ENCODE peak calls at places on chromosome 14, in eight cellular contexts. H is brain microvascular endothelial cell, W is astrocyte of the spinal cord, J is fibroblast of lung, X is NB4, V is fibroblast of mammary gland, C is lower leg skin, D is GM06990. O is an unnamed sample.

GRCh38 chr14:74913986-74914573 is 9.0 kb downstream of the RPS6KL1 start:
- DNase-seq in C (peak; percentile 93), J (peak; percentile 58), W (peak; percentile 75), V (peak; percentile 82), H (peak; percentile 62), D (no peak), X (peak; percentile 61), O (no peak)

GRCh38 chr14:95406756-95407155 is 87.0 kb upstream of the CLMN start:
- DNase-seq in C (no peak), H (no peak), J (no peak), D (no peak), W (no peak), V (no peak), X (no peak), O (no peak)

GRCh38 chr14:76181546-76181945 is 29.8 kb downstream of the GPATCH2L start:
- DNase-seq in D (no peak), W (no peak), C (no peak), H (no peak), X (peak; percentile 15), J (no peak), V (peak; percentile 17), O (no peak)

GRCh38 chr14:50984061-50984710 is 39.9 kb upstream of the PYGL start:
- DNase-seq in X (no peak), J (no peak), H (no peak), D (no peak), V (no peak), C (no peak), W (no peak), O (no peak)

GRCh38 chr14:97299661-97300060 is 502.5 kb downstream of the VRK1 start:
- DNase-seq in V (no peak), H (no peak), C (no peak), X (no peak), D (no peak), J (no peak), W (no peak), O (no peak)

GRCh38 chr14:75440733-75441474 is 13.1 kb downstream of the JDP2 start:
- DNase-seq in D (no peak), W (peak; percentile 68), C (no peak), H (no peak), J (peak; percentile 54), X (no peak), V (peak; percentile 95), O (no peak)

GRCh38 chr14:101194356-101195308 is 291.1 kb upstream of the RTL1 start:
- DNase-seq in H (no peak), W (no peak), D (no peak), X (no peak), C (peak; percentile 77), J (no peak), V (no peak), O (no peak)

GRCh38 chr14:75655235-75655634 is 5.4 kb downstream of the ERG28 start:
- DNase-seq in J (no peak), C (no peak), V (no peak), D (no peak), W (no peak), H (no peak), X (no peak), O (no peak)

GRCh38 chr14:59450716-59451115 is 14.5 kb downstream of the GPR135 start:
- DNase-seq in C (no peak), D (no peak), H (no peak), W (no peak), J (no peak), X (no peak), V (no peak), O (no peak)

GRCh38 chr14:97777622-97778021 is 980.4 kb downstream of the VRK1 start:
- DNase-seq in H (no peak), D (no peak), W (no peak), C (no peak), V (no peak), J (no peak), X (no peak), O (no peak)

GRCh38 chr14:93085916-93086315 is 29.8 kb downstream of the ITPK1 start:
- DNase-seq in J (peak; percentile 42), V (no peak), W (no peak), C (no peak), X (no peak), H (no peak), D (no peak), O (no peak)

GRCh38 chr14:92253381-92253894 is 69.5 kb upstream of the SLC24A4 start:
- DNase-seq in J (no peak), H (no peak), V (no peak), D (no peak), C (peak; percentile 72), X (no peak), W (no peak), O (no peak)

GRCh38 chr14:50951032-50951431 is 6.7 kb upstream of the PYGL start:
- DNase-seq in X (no peak), J (no peak), D (no peak), C (no peak), H (no peak), W (no peak), V (no peak), O (no peak)

GRCh38 chr14:22748188-22748587 is 18.3 kb upstream of the OXA1L start:
- DNase-seq in C (no peak), X (no peak), V (no peak), H (no peak), J (no peak), D (no peak), W (no peak), O (no peak)

GRCh38 chr14:52078093-52078492 is 9.2 kb upstream of the NID2 start:
- DNase-seq in J (peak; percentile 72), H (no peak), V (peak; percentile 70), C (no peak), D (no peak), W (no peak), X (no peak), O (no peak)

GRCh38 chr14:30297856-30298255 is 261.1 kb upstream of the G2E3 start:
- DNase-seq in C (no peak), D (no peak), X (no peak), W (no peak), H (no peak), V (no peak), J (no peak), O (no peak)

GRCh38 chr14:101102875-101103274 is 199.4 kb upstream of the RTL1 start:
- DNase-seq in H (no peak), W (no peak), D (no peak), X (no peak), C (no peak), J (peak; percentile 36), V (peak; percentile 27), O (no peak)

GRCh38 chr14:76919811-76920571 is 93.8 kb downstream of the LRRC74A start:
- DNase-seq in V (peak; percentile 56), C (no peak), X (peak; percentile 30), J (peak; percentile 91), W (peak; percentile 88), H (peak; percentile 87), D (no peak), O (no peak)

GRCh38 chr14:75068294-75069020 is 984 bp upstream of the ZC2HC1C start:
- DNase-seq in D (no peak), J (no peak), C (no peak), W (no peak), V (no peak), X (no peak), H (no peak), O (no peak)

GRCh38 chr14:89603938-89604480 is 187.0 kb upstream of the FOXN3 start:
- DNase-seq in W (no peak), X (no peak), V (no peak), H (no peak), D (no peak), C (no peak), J (no peak), O (no peak)

GRCh38 chr14:89249296-89249565 is 167.8 kb downstream of the FOXN3 start:
- DNase-seq in C (no peak), H (no peak), X (no peak), V (no peak), W (no peak), J (peak; percentile 19), D (no peak), O (no peak)

GRCh38 chr14:61927521-61927920 is 165.3 kb downstream of the SNAPC1 start:
- DNase-seq in J (peak; percentile 87), C (no peak), D (no peak), X (no peak), W (peak; percentile 63), H (peak; percentile 62), V (peak; percentile 19), O (peak; percentile 33)

GRCh38 chr14:72869407-72870329 is 24.2 kb downstream of the DPF3 start:
- DNase-seq in D (no peak), H (no peak), X (no peak), J (no peak), C (no peak), W (no peak), V (no peak), O (no peak)

GRCh38 chr14:100775351-100775830 is 48.7 kb downstream of the DLK1 start:
- DNase-seq in C (peak; percentile 25), X (no peak), D (no peak), H (no peak), J (no peak), V (no peak), W (no peak), O (no peak)

GRCh38 chr14:74594021-74594420 is 18.0 kb downstream of the LTBP2 start:
- DNase-seq in C (no peak), V (no peak), J (no peak), X (no peak), W (no peak), D (no peak), H (no peak), O (no peak)

GRCh38 chr14:50768220-50768619 is 62.7 kb downstream of the NIN start:
- DNase-seq in D (no peak), H (no peak), X (no peak), J (no peak), C (no peak), W (no peak), V (no peak), O (no peak)

GRCh38 chr14:102212356-102212755 is 72.7 kb downstream of the WDR20 start:
- DNase-seq in X (no peak), W (no peak), C (no peak), J (no peak), V (no peak), H (no peak), D (no peak), O (no peak)

GRCh38 chr14:64293976-64294671 is at the start of gene ESR2:
- DNase-seq in J (peak; percentile 40), H (peak; percentile 22), X (no peak), W (peak; percentile 51), D (peak; percentile 57), V (peak; percentile 37), C (no peak), O (no peak)
- TF ChIP-seq CTCF in J (peak; percentile 47), H (peak; percentile 66), X (no peak), W (peak; percentile 48), D (peak; percentile 30), V (peak; percentile 29), C (no peak), O (peak; percentile 41)

GRCh38 chr14:37707716-37708115 is 112.3 kb downstream of the TTC6 start:
- DNase-seq in J (peak; percentile 5), H (no peak), D (no peak), C (no peak), V (no peak), W (no peak), X (no peak), O (no peak)
- H3K4me3 ChIP-seq in J (no peak overlapping the region), H (no peak overlapping the region), D (no peak overlapping the region), C (no peak overlapping the region), V (no peak overlapping the region), W (no peak overlapping the region), X (no peak overlapping the region), O (no peak overlapping the region)

GRCh38 chr14:37787879-37788494 is 192.6 kb downstream of the TTC6 start:
- DNase-seq in X (no peak), J (no peak), W (no peak), H (no peak), C (no peak), V (no peak), D (no peak), O (no peak)
- TF ChIP-seq CTCF in X (no peak), J (no peak), W (no peak), H (no peak), C (no peak), V (no peak), D (no peak), O (no peak)

GRCh38 chr14:53946404-53947400 is 9.9 kb downstream of the BMP4 start:
- DNase-seq in D (no peak), W (peak; percentile 46), J (no peak), H (no peak), C (no peak), V (no peak), X (no peak), O (no peak)
- H3K4me3 ChIP-seq in D (no peak overlapping the region), W (peak overlapping the region; percentile 30), J (no peak overlapping the region), H (peak overlapping the region; percentile 20), C (no peak overlapping the region), V (no peak overlapping the region), X (no peak overlapping the region), O (no peak overlapping the region)